ENCODE peak calls at places on chromosomes 7 and 10, in nine cellular contexts. P, K, J, V, Q, F, S, D and T are unnamed samples.

GRCh38 chr7:134009314-134010109 is 117.6 kb upstream of the LRGUK start:
- DNase-seq in J (no peak), K (no peak), V (no peak), Q (no peak), S (no peak), P (no peak), F (no peak), D (no peak), T (no peak)

GRCh38 chr10:119489572-119490326 is 52.8 kb downstream of the RGS10 start:
- DNase-seq in Q (no peak), P (peak), F (peak), D (peak), S (peak), V (peak), J (peak), K (no peak), T (no peak)

GRCh38 chr10:94085288-94085687 is 91.6 kb downstream of the PLCE1 start:
- DNase-seq in V (no peak), Q (no peak), K (no peak), D (no peak), S (peak), J (no peak), P (no peak), F (no peak), T (no peak)

GRCh38 chr10:58152698-58153263 is 114.9 kb downstream of the IPMK start:
- DNase-seq in V (peak), S (peak), D (peak), P (peak), J (peak), K (peak), F (no peak), Q (peak), T (no peak)

GRCh38 chr7:137880432-137880831 is 33.7 kb upstream of the DGKI start:
- DNase-seq in D (no peak), Q (no peak), S (peak), V (no peak), F (no peak), J (peak), K (no peak), P (no peak), T (no peak)

GRCh38 chr10:119388849-119389345 is 153.6 kb downstream of the RGS10 start:
- DNase-seq in D (no peak), K (no peak), P (no peak), F (no peak), J (no peak), S (no peak), Q (no peak), V (no peak), T (no peak)

GRCh38 chr7:141915565-141915964 is 634 bp upstream of the OR9A4 start:
- DNase-seq in V (no peak), Q (no peak), P (no peak), S (no peak), K (no peak), F (no peak), D (no peak), J (peak), T (no peak)

GRCh38 chr7:115689941-115690340 is 340.6 kb downstream of the TFEC start:
- DNase-seq in D (no peak), K (peak), S (no peak), J (no peak), V (no peak), P (no peak), F (no peak), Q (no peak), T (no peak)

GRCh38 chr10:71799785-71800453 is 26.6 kb upstream of the VSIR start:
- DNase-seq in F (no peak), K (no peak), Q (no peak), J (no peak), D (no peak), S (no peak), V (no peak), P (no peak), T (no peak)

GRCh38 chr10:124449170-124450009 is 445 bp downstream of the NKX1-2 start:
- DNase-seq in P (no peak), V (no peak), D (no peak), J (no peak), S (no peak), K (no peak), F (no peak), Q (no peak), T (no peak)

GRCh38 chr10:106836923-106837322 is 327.6 kb downstream of the SORCS1 start:
- DNase-seq in V (no peak), Q (no peak), P (no peak), F (no peak), J (peak), K (no peak), D (no peak), S (no peak), T (no peak)

GRCh38 chr7:127792528-127793342 is 140.7 kb downstream of the SND1 start:
- DNase-seq in P (no peak), V (peak), Q (no peak), D (peak), F (no peak), J (peak), S (no peak), K (no peak), T (no peak)

GRCh38 chr10:30534465-30535144 is 94.9 kb downstream of the LYZL2 start:
- DNase-seq in Q (peak), P (peak), J (peak), F (peak), V (peak), S (peak), K (peak), D (peak), T (no peak)

GRCh38 chr7:91759205-91759863 is 121.2 kb downstream of the MTERF1 start:
- DNase-seq in S (peak), K (no peak), J (peak), V (no peak), D (no peak), F (no peak), P (no peak), Q (no peak), T (no peak)

GRCh38 chr7:519429-519973 is at the start of gene PDGFA:
- DNase-seq in P (peak), D (peak), J (no peak), K (no peak), F (no peak), S (peak), Q (peak), V (peak), T (no peak)

GRCh38 chr10:48698971-48699627 is 14.4 kb downstream of the WDFY4 start:
- DNase-seq in J (no peak), P (no peak), D (no peak), F (no peak), S (no peak), Q (no peak), V (no peak), K (no peak), T (no peak)

GRCh38 chr10:114703377-114704125 is 45.5 kb upstream of the ABLIM1 start:
- DNase-seq in Q (no peak), S (peak), P (no peak), K (no peak), D (peak), V (peak), F (no peak), J (peak), T (no peak)

GRCh38 chr10:70227548-70228320 is 5.5 kb downstream of the PPA1 start:
- DNase-seq in J (no peak), V (no peak), P (no peak), F (no peak), Q (no peak), K (no peak), D (no peak), S (peak), T (no peak)

GRCh38 chr10:17974505-17974904 is 22.8 kb downstream of the SLC39A12 start:
- DNase-seq in S (no peak), V (no peak), P (no peak), K (no peak), D (no peak), F (no peak), Q (no peak), J (no peak), T (no peak)

GRCh38 chr10:122126763-122127659 is 138.0 kb downstream of the TACC2 start:
- DNase-seq in K (peak), J (peak), D (no peak), V (no peak), Q (no peak), P (no peak), F (no peak), S (peak), T (peak)

GRCh38 chr7:141609566-141609965 is 58.4 kb downstream of the AGK start:
- DNase-seq in P (no peak), D (no peak), J (no peak), V (no peak), Q (no peak), S (no peak), K (no peak), F (no peak), T (no peak)

GRCh38 chr7:39644170-39644569 is 20.8 kb downstream of the RALA start:
- DNase-seq in F (no peak), S (peak), K (no peak), D (no peak), P (no peak), Q (no peak), J (no peak), V (no peak), T (no peak)

GRCh38 chr7:50711271-50712175 is 71.2 kb downstream of the GRB10 start:
- DNase-seq in F (no peak), V (no peak), D (no peak), J (peak), K (no peak), Q (no peak), P (peak), S (peak), T (no peak)

GRCh38 chr10:132642732-132643008 is 105.1 kb downstream of the INPP5A start:
- DNase-seq in F (no peak), V (no peak), D (no peak), S (no peak), Q (no peak), K (no peak), J (no peak), P (no peak), T (no peak)

GRCh38 chr10:94489107-94489506 is 56.5 kb upstream of the HELLS start:
- DNase-seq in D (no peak), S (no peak), P (no peak), F (no peak), V (no peak), K (no peak), Q (no peak), J (no peak), T (no peak)

GRCh38 chr7:119341822-119342221 is 931.2 kb upstream of the KCND2 start:
- DNase-seq in Q (no peak), F (no peak), J (no peak), S (no peak), V (no peak), D (no peak), K (no peak), P (no peak), T (no peak)

GRCh38 chr10:73920084-73920483 is 9.2 kb downstream of the PLAU start:
- DNase-seq in K (no peak), P (peak), V (no peak), S (peak), D (no peak), Q (no peak), F (no peak), J (no peak), T (no peak)

GRCh38 chr10:60890811-60891210 is 53.2 kb downstream of the RHOBTB1 start:
- DNase-seq in J (no peak), K (no peak), S (no peak), Q (no peak), V (no peak), D (no peak), P (no peak), F (no peak), T (no peak)

GRCh38 chr7:139103057-139103820 is 6.3 kb downstream of the ZC3HAV1 start:
- DNase-seq in S (no peak), K (no peak), D (no peak), P (no peak), Q (no peak), V (no peak), J (no peak), F (no peak), T (no peak)

GRCh38 chr10:22666287-22667092 is 47.9 kb downstream of the PIP4K2A start:
- DNase-seq in S (no peak), V (no peak), J (no peak), P (no peak), F (no peak), Q (no peak), D (no peak), K (no peak), T (no peak)

GRCh38 chr10:69710008-69710905 is 80.2 kb downstream of the FAM241B start:
- DNase-seq in K (no peak), Q (no peak), S (no peak), D (no peak), V (no peak), F (no peak), P (no peak), J (no peak), T (no peak)

GRCh38 chr7:101924171-101924570 is 106.7 kb downstream of the CUX1 start:
- DNase-seq in J (peak), P (peak), D (no peak), F (no peak), Q (no peak), V (no peak), S (peak), K (no peak), T (no peak)